ENCODE peak calls at places on chromosomes 11 and 22, in ten cellular contexts. A, H, M, V, Z, K, U, R, J and S are unnamed samples.

GRCh38 chr22:39254789-39255298 is 10.1 kb upstream of the PDGFB start:
- DNase-seq in M (no peak), V (no peak), Z (no peak), K (peak), J (no peak), U (no peak), H (peak), A (no peak), R (no peak), S (no peak)

GRCh38 chr11:8688414-8689362 is 6.1 kb downstream of the RPL27A start:
- DNase-seq in M (peak), Z (peak), J (peak), K (peak), U (peak), H (peak), V (peak), R (peak), A (peak), S (peak)

GRCh38 chr11:71420455-71421241 is 27.5 kb downstream of the DHCR7 start:
- DNase-seq in A (no peak), M (peak), V (peak), H (peak), U (peak), J (no peak), R (peak), K (peak), Z (no peak), S (peak)

GRCh38 chr11:114624455-114625207 is 29.0 kb upstream of the NXPE4 start:
- DNase-seq in H (no peak), K (no peak), M (no peak), J (no peak), R (no peak), Z (no peak), V (no peak), U (no peak), A (no peak), S (no peak)

GRCh38 chr11:64276653-64277431 is 7.6 kb downstream of the BAD start:
- DNase-seq in U (no peak), V (no peak), H (no peak), K (no peak), A (no peak), J (no peak), R (no peak), M (no peak), Z (no peak), S (no peak)

GRCh38 chr22:28594784-28595324 is 84.8 kb downstream of the TTC28 start:
- DNase-seq in R (no peak), M (peak), V (peak), U (no peak), Z (peak), K (no peak), H (no peak), J (no peak), A (no peak), S (peak)

GRCh38 chr11:108965602-108966001 is 300.7 kb downstream of the DDX10 start:
- DNase-seq in M (peak), J (no peak), H (no peak), U (no peak), R (no peak), Z (no peak), K (no peak), A (no peak), V (no peak), S (no peak)

GRCh38 chr22:35219012-35219411 is 38.3 kb upstream of the HMGXB4 start:
- DNase-seq in K (no peak), V (no peak), R (no peak), M (no peak), H (no peak), A (no peak), J (no peak), U (no peak), Z (peak), S (no peak)

GRCh38 chr11:130524132-130524790 is 75.8 kb downstream of the ADAMTS15 start:
- DNase-seq in V (no peak), R (no peak), Z (no peak), A (no peak), M (no peak), K (no peak), U (no peak), J (no peak), H (no peak), S (no peak)

GRCh38 chr11:19370100-19370861 is 129.5 kb upstream of the E2F8 start:
- DNase-seq in K (no peak), A (peak), V (no peak), Z (no peak), R (peak), J (peak), U (peak), M (peak), H (no peak), S (no peak)

GRCh38 chr11:33630936-33631748 is 69.5 kb downstream of the C11orf91 start:
- DNase-seq in Z (no peak), R (no peak), V (no peak), A (no peak), J (no peak), U (no peak), M (no peak), K (no peak), H (no peak), S (no peak)

GRCh38 chr11:47577460-47578041 is 1.2 kb downstream of the KBTBD4 start:
- DNase-seq in U (no peak), V (no peak), R (no peak), M (no peak), H (no peak), J (no peak), A (no peak), Z (no peak), K (no peak), S (no peak)

GRCh38 chr11:119144825-119145476 is 3.9 kb upstream of the ABCG4 start:
- DNase-seq in A (no peak), H (no peak), Z (peak), J (peak), R (peak), K (peak), M (peak), U (peak), V (peak), S (peak)

GRCh38 chr11:119094816-119095065 is 6.9 kb downstream of the DPAGT1 start:
- DNase-seq in M (peak), J (peak), A (peak), Z (no peak), R (peak), K (no peak), V (no peak), H (peak), U (peak), S (peak)

GRCh38 chr11:26753738-26754504 is 32.1 kb upstream of the SLC5A12 start:
- DNase-seq in H (no peak), U (peak), Z (peak), R (peak), K (peak), V (peak), M (peak), J (no peak), A (peak), S (peak)

GRCh38 chr11:23364076-23364475 is 503.8 kb upstream of the CCDC179 start:
- DNase-seq in R (no peak), V (no peak), K (no peak), Z (no peak), J (no peak), H (no peak), M (no peak), U (no peak), A (no peak), S (no peak)

GRCh38 chr11:47864910-47865309 is 16.8 kb upstream of the NUP160 start:
- DNase-seq in R (no peak), U (no peak), K (no peak), M (no peak), A (no peak), Z (no peak), J (no peak), H (no peak), V (no peak), S (peak)

GRCh38 chr11:121367434-121367833 is 74.9 kb downstream of the SC5D start:
- DNase-seq in H (no peak), V (no peak), A (no peak), R (no peak), M (peak), U (no peak), Z (no peak), J (no peak), K (peak), S (peak)

GRCh38 chr22:36052505-36052941 is 23.9 kb upstream of the RBFOX2 start:
- DNase-seq in M (no peak), U (no peak), J (no peak), A (no peak), H (no peak), V (no peak), K (peak), R (no peak), Z (no peak), S (no peak)

GRCh38 chr22:41094036-41094435 is 1.6 kb downstream of the EP300 start:
- DNase-seq in H (no peak), A (no peak), J (no peak), V (no peak), R (no peak), K (peak), M (peak), Z (no peak), U (peak), S (peak)

GRCh38 chr22:45531944-45532631 is 29.4 kb downstream of the FBLN1 start:
- DNase-seq in V (no peak), Z (no peak), U (no peak), A (no peak), M (no peak), H (no peak), K (no peak), J (no peak), R (no peak), S (no peak)

GRCh38 chr11:61080526-61080925 is 21.8 kb upstream of the CD5 start:
- DNase-seq in J (no peak), U (no peak), K (no peak), H (no peak), V (no peak), Z (no peak), R (no peak), M (no peak), A (no peak), S (no peak)

GRCh38 chr11:126791446-126791845 is 209.1 kb downstream of the KIRREL3 start:
- DNase-seq in J (no peak), A (no peak), U (no peak), R (no peak), Z (no peak), K (no peak), H (no peak), M (no peak), V (no peak), S (no peak)
- TF ChIP-seq CTCF in J (no peak), A (no peak), U (no peak), R (no peak), Z (peak), K (no peak), H (no peak), M (no peak), V (no peak), S (no peak)

GRCh38 chr11:10072841-10073240 is 221.2 kb downstream of the SBF2 start:
- DNase-seq in R (no peak), K (no peak), V (no peak), J (no peak), A (no peak), Z (no peak), U (no peak), H (no peak), M (no peak), S (no peak)

GRCh38 chr11:10080134-10080533 is 213.9 kb downstream of the SBF2 start:
- DNase-seq in R (no peak), U (no peak), A (no peak), K (no peak), H (no peak), V (no peak), J (no peak), Z (no peak), M (no peak), S (no peak)

GRCh38 chr11:10072142-10072541 is 221.9 kb downstream of the SBF2 start:
- DNase-seq in Z (no peak), R (no peak), V (no peak), A (no peak), U (no peak), K (no peak), J (no peak), H (no peak), M (peak), S (no peak)

GRCh38 chr11:10075141-10075540 is 218.9 kb downstream of the SBF2 start:
- DNase-seq in H (no peak), R (no peak), K (no peak), J (no peak), U (no peak), V (no peak), Z (no peak), M (no peak), A (no peak), S (no peak)

DNA sequence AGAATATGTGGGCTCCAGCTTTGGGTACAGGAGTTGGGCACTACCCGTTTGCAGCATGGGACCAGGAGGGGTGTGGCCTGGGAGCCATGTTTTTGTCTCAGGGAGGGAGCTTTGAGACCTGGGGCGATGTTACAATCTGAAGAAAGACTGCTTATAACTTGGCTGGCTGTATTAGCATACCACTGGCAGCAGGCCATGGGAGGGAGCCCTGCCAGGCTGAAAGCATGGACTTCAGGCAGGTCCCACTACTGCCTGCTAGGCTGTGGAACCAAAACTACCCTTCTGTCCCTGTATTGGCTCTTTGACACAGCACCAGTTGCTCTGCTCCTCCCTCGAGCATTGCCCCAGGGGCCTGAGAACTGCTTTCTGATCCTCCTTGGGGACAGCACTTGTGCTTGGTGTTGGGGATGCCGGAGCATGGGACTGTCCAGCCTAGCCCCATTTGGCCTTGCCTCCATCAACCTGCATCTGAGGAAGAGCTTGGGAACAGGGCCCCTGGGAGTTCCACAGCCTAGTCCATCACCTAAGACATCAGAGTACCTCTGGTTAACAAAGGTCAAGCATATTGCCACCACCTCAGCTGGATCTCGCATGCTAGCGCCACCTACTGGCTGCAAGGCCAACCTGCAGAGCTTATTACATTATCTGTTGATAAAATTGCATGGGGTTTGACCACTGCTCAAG is 217.4 kb downstream of the SBF2 start:
- DNase-seq in R (peak), K (peak), Z (no peak), H (peak), M (peak), U (peak), J (peak), A (peak), V (no peak), S (peak)
- TF ChIP-seq CTCF in R (no peak), K (peak), Z (peak), H (peak), M (peak), U (peak), J (peak), A (no peak), V (peak), S (peak)

DNA sequence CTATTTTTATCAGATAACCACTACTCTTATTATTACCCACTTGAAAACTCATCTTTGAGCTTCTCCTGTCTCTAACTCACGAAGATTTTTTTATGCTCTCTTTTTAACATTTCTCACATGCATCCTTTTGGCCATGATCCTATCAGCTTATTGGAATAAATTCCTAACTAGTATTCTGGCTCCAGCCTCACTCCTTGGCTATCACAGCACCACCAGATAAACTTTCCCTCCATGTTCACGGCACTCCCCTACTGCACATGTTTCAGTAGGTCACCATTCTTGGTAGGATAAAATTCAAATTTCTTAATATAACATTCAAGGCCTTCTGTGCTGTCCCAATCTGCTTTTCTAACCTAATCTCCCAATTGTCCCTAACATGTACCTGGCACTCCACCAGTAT is 186.6 kb upstream of the UBASH3B start:
- DNase-seq in V (no peak), R (no peak), K (no peak), H (no peak), Z (no peak), A (no peak), J (no peak), U (no peak), M (no peak), S (no peak)
- TF ChIP-seq CTCF in V (no peak), R (no peak), K (no peak), H (no peak), Z (no peak), A (no peak), J (no peak), U (no peak), M (no peak), S (no peak)

GRCh38 chr22:37731804-37732471 is 35.1 kb downstream of the TRIOBP start:
- DNase-seq in J (no peak), A (no peak), M (no peak), H (no peak), K (no peak), R (no peak), U (no peak), V (no peak), Z (no peak), S (no peak)
- TF ChIP-seq CTCF in J (peak), A (peak), M (peak), H (no peak), K (no peak), R (no peak), U (no peak), V (no peak), Z (no peak), S (no peak)

GRCh38 chr11:1059759-1060158 is 14.9 kb upstream of the MUC2 start:
- DNase-seq in V (no peak), K (no peak), R (peak), Z (no peak), M (no peak), U (no peak), J (no peak), A (no peak), H (no peak), S (no peak)
- TF ChIP-seq CTCF in V (no peak), K (no peak), R (no peak), Z (no peak), M (no peak), U (no peak), J (no peak), A (no peak), H (no peak), S (no peak)

GRCh38 chr11:75597636-75598035 is 35.6 kb downstream of the SERPINH1 start:
- DNase-seq in K (peak), J (no peak), H (no peak), R (no peak), A (no peak), Z (no peak), V (no peak), U (no peak), M (no peak), S (peak)
- TF ChIP-seq CTCF in K (peak), J (peak), H (peak), R (no peak), A (no peak), Z (peak), V (peak), U (no peak), M (peak), S (peak)

GRCh38 chr22:19103881-19104821 is 18.1 kb downstream of the DGCR2 start:
- DNase-seq in R (peak), M (peak), Z (no peak), U (no peak), V (no peak), K (no peak), H (no peak), A (peak), J (no peak), S (peak)
- TF ChIP-seq CTCF in R (no peak), M (no peak), Z (no peak), U (no peak), V (no peak), K (no peak), H (no peak), A (no peak), J (no peak), S (no peak)